ENCODE peak calls at places on chromosomes 5 and 9, in six cellular contexts. V is RWPE1, T is A549, Q is fibroblast of lung, G is AG04449, S is heart left ventricle. C is an unnamed sample.

GRCh38 chr5:175060264-175060663 is 335.9 kb downstream of the MSX2 start:
- DNase-seq in S (no peak), T (no peak), V (no peak), Q (no peak), G (no peak), C (no peak)

GRCh38 chr9:92607088-92607487 is 62.8 kb downstream of the IPPK start:
- DNase-seq in S (no peak), G (peak; percentile 40), Q (peak; percentile 75), V (no peak), T (no peak), C (peak; percentile 18)

GRCh38 chr5:34499001-34499734 is 157.0 kb upstream of the RAI14 start:
- DNase-seq in Q (peak; percentile 89), S (no peak), V (no peak), T (peak; percentile 31), G (peak; percentile 59), C (peak; percentile 82)

GRCh38 chr5:68134033-68134668 is 81.4 kb upstream of the PIK3R1 start:
- DNase-seq in T (no peak), V (peak; percentile 16), Q (peak; percentile 51), G (no peak), S (no peak), C (no peak)

GRCh38 chr9:76373173-76373771 is 21.0 kb downstream of the RFK start:
- DNase-seq in S (peak; percentile 42), Q (peak; percentile 85), T (peak; percentile 93), G (no peak), V (no peak), C (no peak)

GRCh38 chr9:69130456-69131441 is 43.3 kb upstream of the TJP2 start:
- DNase-seq in V (peak; percentile 43), S (peak; percentile 38), G (peak; percentile 63), T (no peak), Q (peak; percentile 91), C (peak; percentile 71)

GRCh38 chr9:89635816-89636215 is 31.0 kb downstream of the GADD45G start:
- DNase-seq in S (no peak), V (peak; percentile 17), T (no peak), Q (no peak), G (no peak), C (no peak)

GRCh38 chr5:112228672-112229071 is 190.4 kb downstream of the EPB41L4A start:
- DNase-seq in S (peak; percentile 83), T (peak; percentile 90), G (peak; percentile 3), V (peak; percentile 95), Q (peak; percentile 25), C (peak; percentile 15)

GRCh38 chr5:15322426-15322825 is 177.6 kb upstream of the FBXL7 start:
- DNase-seq in T (no peak), S (no peak), Q (no peak), V (no peak), G (no peak), C (no peak)

GRCh38 chr9:125142560-125143376 is 560 bp downstream of the SCAI start:
- DNase-seq in Q (no peak), G (no peak), S (no peak), T (no peak), V (peak; percentile 27), C (no peak)

GRCh38 chr5:175710361-175710760 is 52.5 kb downstream of the HRH2 start:
- DNase-seq in G (no peak), S (no peak), V (no peak), T (no peak), Q (no peak), C (no peak)

GRCh38 chr5:154734670-154735248 is 20.4 kb upstream of the LARP1 start:
- DNase-seq in S (no peak), V (no peak), G (no peak), T (no peak), Q (no peak), C (no peak)

GRCh38 chr5:180136661-180137381 is 65.3 kb upstream of the RNF130 start:
- DNase-seq in Q (no peak), T (no peak), V (no peak), G (no peak), S (no peak), C (no peak)

DNA sequence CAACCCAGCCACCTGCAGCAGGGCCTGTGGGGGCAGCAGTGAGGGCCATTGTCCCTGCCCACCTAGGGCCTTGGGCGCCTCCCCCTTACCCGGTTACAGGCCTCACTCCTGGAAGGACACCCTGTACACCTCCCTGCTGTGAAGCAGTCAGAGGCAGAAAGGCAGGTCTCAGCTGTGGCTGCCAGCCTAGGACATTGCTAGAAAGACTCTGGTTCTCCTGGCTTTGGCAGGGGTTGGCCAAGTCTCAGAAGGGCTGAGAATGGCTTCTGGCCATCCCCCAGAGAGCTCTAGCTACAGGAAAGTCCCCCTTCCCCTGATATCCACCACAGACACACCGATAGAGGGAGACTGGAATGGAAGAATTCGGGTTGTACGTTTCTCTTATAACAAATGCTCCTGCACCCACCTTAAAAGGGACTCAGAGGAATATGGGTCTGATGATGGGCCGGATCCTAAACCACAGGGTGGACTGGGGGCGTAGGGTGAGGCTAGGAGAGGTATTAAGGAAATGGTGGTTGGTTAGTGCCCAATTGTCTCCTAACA is 2.4 kb downstream of the DNAJB5 start:
- DNase-seq in V (peak; percentile 52), Q (no peak), T (peak; percentile 30), S (peak; percentile 62), G (no peak), C (no peak)
- TF ChIP-seq CTCF in V (no peak), Q (no peak), T (no peak), S (no peak), G (no peak), C (peak; percentile 26)

GRCh38 chr9:2597483-2597882 is 24.1 kb upstream of the VLDLR start:
- DNase-seq in S (no peak), G (no peak), T (no peak), Q (peak; percentile 25), V (no peak), C (no peak)

GRCh38 chr9:2600307-2600706 is 21.3 kb upstream of the VLDLR start:
- DNase-seq in V (no peak), T (no peak), S (no peak), G (no peak), Q (no peak), C (no peak)

GRCh38 chr9:2601785-2602378 is 19.7 kb upstream of the VLDLR start:
- DNase-seq in T (no peak), S (no peak), G (no peak), V (no peak), Q (no peak), C (no peak)

GRCh38 chr9:2602704-2603116 is 18.9 kb upstream of the VLDLR start:
- DNase-seq in G (peak; percentile 12), V (no peak), Q (no peak), T (peak; percentile 14), S (no peak), C (no peak)

GRCh38 chr9:2599896-2600295 is 21.7 kb upstream of the VLDLR start:
- DNase-seq in G (no peak), Q (peak; percentile 20), T (no peak), S (no peak), V (no peak), C (no peak)
- TF ChIP-seq CTCF in G (no peak), Q (no peak), T (no peak), S (no peak), V (no peak), C (no peak)

DNA sequence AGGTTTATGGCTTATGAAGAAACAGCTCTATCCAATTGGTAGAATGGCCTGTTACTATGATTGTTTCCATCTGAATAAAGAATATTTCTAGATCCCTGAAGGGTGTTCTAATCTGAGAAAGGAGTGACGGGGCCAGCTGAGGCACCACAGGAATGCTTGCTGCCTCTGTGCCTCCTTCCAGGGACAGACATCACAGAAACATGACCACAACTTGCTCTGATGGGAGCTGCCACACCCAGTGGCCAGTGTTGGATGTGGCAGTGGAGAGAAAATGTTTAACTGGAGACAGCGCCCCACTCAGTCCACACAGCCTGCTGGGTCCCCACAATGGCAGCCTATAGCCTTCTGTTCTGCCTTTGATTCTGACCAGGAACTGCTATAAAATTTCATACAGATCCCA is 38.6 kb upstream of the TESK1 start:
- DNase-seq in T (peak; percentile 38), V (no peak), G (no peak), Q (no peak), S (no peak), C (peak; percentile 65)
- TF ChIP-seq CTCF in T (peak; percentile 12), V (no peak), G (no peak), Q (no peak), S (no peak), C (peak; percentile 51)

DNA sequence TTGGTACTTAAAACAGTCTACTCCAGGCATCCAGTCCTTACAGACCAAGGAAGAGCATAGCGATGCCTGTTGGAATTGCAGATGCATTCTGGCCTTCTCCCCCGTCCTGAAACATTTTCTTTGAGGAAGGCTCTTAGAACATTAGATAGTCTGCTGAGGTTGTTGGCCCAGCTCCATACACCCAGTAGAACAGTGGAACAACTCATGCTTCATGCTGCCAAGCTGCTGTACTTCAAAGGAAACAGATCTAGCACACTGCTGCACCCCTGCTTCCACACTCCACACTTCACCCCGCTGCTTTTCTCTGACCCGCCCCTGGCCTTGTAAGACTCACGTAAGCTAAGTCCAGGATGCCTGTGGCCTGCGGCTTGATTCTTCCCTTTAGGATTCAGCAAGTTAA is 33.4 kb upstream of the NCS1 start:
- DNase-seq in S (peak; percentile 48), G (peak; percentile 86), T (no peak), V (peak; percentile 91), Q (peak; percentile 96), C (peak; percentile 95)
- TF ChIP-seq CTCF in S (no peak), G (no peak), T (no peak), V (no peak), Q (no peak), C (peak; percentile 10)

DNA sequence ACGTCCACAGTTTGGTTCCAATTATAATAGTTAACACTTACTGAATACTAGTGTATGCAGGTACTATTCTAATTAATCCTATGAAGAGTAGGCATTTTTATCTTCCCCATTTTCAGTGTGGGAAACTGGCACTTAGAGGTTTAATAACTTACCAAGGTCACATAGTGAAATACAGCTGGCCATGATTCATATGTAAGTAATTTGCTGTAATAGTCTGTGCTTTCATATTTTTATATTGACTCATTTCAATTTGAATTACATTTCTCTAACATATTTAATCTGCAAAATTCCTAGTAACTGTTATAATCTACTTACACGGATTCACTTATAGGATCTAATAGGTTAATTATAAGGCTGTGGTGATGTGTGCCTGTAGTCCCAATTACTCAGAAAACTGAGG is 19.4 kb downstream of the CCNH start:
- DNase-seq in Q (peak; percentile 89), S (no peak), G (peak; percentile 60), V (peak; percentile 56), T (peak; percentile 22), C (peak; percentile 70)
- TF ChIP-seq CTCF in Q (no peak), S (no peak), G (no peak), V (no peak), T (no peak), C (no peak)